ENCODE peak calls at places on chromosomes 11 and 22, in six cellular contexts. One of them, this sample, is unnamed.

GRCh38 chr11:33655842-33656600 is 44.6 kb downstream of the C11orf91 start:
- DNase-seq in caudate nucleus: no peak
- DNase-seq in NCI-H1417: no peak
- DNase-seq in GM12865: peak
- DNase-seq in NCI-H1092: no peak
- DNase-seq in hippocampal formation: no peak
- DNase-seq in this sample: no peak

GRCh38 chr11:121886005-121886739 is 229.8 kb downstream of the BLID start:
- DNase-seq in NCI-H1092: no peak
- DNase-seq in NCI-H1417: no peak
- DNase-seq in hippocampal formation: peak
- DNase-seq in GM12865: no peak
- DNase-seq in caudate nucleus: no peak
- DNase-seq in this sample: no peak

GRCh38 chr22:49372530-49373288 is 455.0 kb downstream of the BRD1 start:
- DNase-seq in caudate nucleus: no peak
- DNase-seq in NCI-H1092: no peak
- DNase-seq in hippocampal formation: no peak
- DNase-seq in NCI-H1417: no peak
- DNase-seq in GM12865: no peak
- DNase-seq in this sample: no peak

GRCh38 chr22:20865869-20866445 is 7.2 kb downstream of the SNAP29 start:
- DNase-seq in hippocampal formation: no peak
- DNase-seq in caudate nucleus: no peak
- DNase-seq in NCI-H1092: no peak
- DNase-seq in GM12865: no peak
- DNase-seq in NCI-H1417: no peak
- DNase-seq in this sample: no peak

GRCh38 chr22:45210174-45210573 is 30.5 kb downstream of the KIAA0930 start:
- DNase-seq in hippocampal formation: no peak
- DNase-seq in caudate nucleus: no peak
- DNase-seq in NCI-H1417: no peak
- DNase-seq in GM12865: no peak
- DNase-seq in NCI-H1092: no peak
- DNase-seq in this sample: no peak

GRCh38 chr11:35735903-35736302 is 73.3 kb downstream of the TRIM44 start:
- DNase-seq in NCI-H1417: no peak
- DNase-seq in hippocampal formation: no peak
- DNase-seq in GM12865: no peak
- DNase-seq in caudate nucleus: no peak
- DNase-seq in NCI-H1092: no peak
- DNase-seq in this sample: no peak

GRCh38 chr11:95325777-95326258 is 94.8 kb upstream of the SESN3 start:
- DNase-seq in NCI-H1092: no peak
- DNase-seq in hippocampal formation: no peak
- DNase-seq in GM12865: no peak
- DNase-seq in NCI-H1417: no peak
- DNase-seq in caudate nucleus: no peak
- DNase-seq in this sample: no peak

GRCh38 chr22:22616636-22617035 is 27.8 kb upstream of the GGTLC2 start:
- DNase-seq in hippocampal formation: no peak
- DNase-seq in caudate nucleus: no peak
- DNase-seq in NCI-H1092: no peak
- DNase-seq in NCI-H1417: no peak
- DNase-seq in GM12865: peak
- DNase-seq in this sample: peak

GRCh38 chr11:112580864-112581263 is 320.2 kb upstream of the PLET1 start:
- DNase-seq in hippocampal formation: no peak
- DNase-seq in caudate nucleus: no peak
- DNase-seq in GM12865: no peak
- DNase-seq in NCI-H1417: no peak
- DNase-seq in NCI-H1092: no peak
- DNase-seq in this sample: no peak

GRCh38 chr11:68528630-68529029 is 68.1 kb downstream of the PPP6R3 start:
- DNase-seq in NCI-H1417: no peak
- DNase-seq in NCI-H1092: no peak
- DNase-seq in GM12865: no peak
- DNase-seq in hippocampal formation: no peak
- DNase-seq in caudate nucleus: no peak
- DNase-seq in this sample: peak

GRCh38 chr22:30245985-30246901 is at the start of gene LIF:
- DNase-seq in caudate nucleus: no peak
- DNase-seq in NCI-H1417: peak
- DNase-seq in NCI-H1092: no peak
- DNase-seq in hippocampal formation: no peak
- DNase-seq in GM12865: peak
- DNase-seq in this sample: peak

GRCh38 chr22:25929479-25929878 is 187.5 kb downstream of the MYO18B start:
- DNase-seq in hippocampal formation: no peak
- DNase-seq in GM12865: no peak
- DNase-seq in NCI-H1417: peak
- DNase-seq in NCI-H1092: no peak
- DNase-seq in caudate nucleus: no peak
- DNase-seq in this sample: no peak

This sample was measured in CD4-positive, CD25-positive, alpha-beta regulatory T cell.